ENCODE peak calls at places on chromosomes 6 and 20, in seven cellular contexts. E, T, O, A, H, Z and R are unnamed samples.

GRCh38 chr6:168293641-168294530 is 25.7 kb downstream of the DACT2 start:
- DNase-seq in E (no peak), T (no peak), O (no peak), A (no peak), H (no peak), Z (no peak), R (no peak)

GRCh38 chr20:41436679-41437078 is 70.1 kb upstream of the EMILIN3 start:
- DNase-seq in E (no peak), T (no peak), O (peak; percentile 94), A (no peak), H (peak; percentile 19), Z (no peak), R (no peak)

GRCh38 chr6:1346101-1346500 is 34.2 kb downstream of the FOXQ1 start:
- DNase-seq in E (no peak), T (no peak), O (peak; percentile 66), A (no peak), H (no peak), Z (no peak), R (no peak)

GRCh38 chr6:33412140-33413009 is 1.6 kb downstream of the PHF1 start:
- DNase-seq in E (no peak), T (no peak), O (no peak), A (no peak), H (no peak), Z (no peak), R (no peak)

GRCh38 chr20:15703171-15703911 is 869.9 kb downstream of the KIF16B start:
- DNase-seq in E (no peak), T (no peak), O (peak; percentile 22), A (no peak), H (peak; percentile 99), Z (peak; percentile 17), R (no peak)

GRCh38 chr20:24987873-24988835 is 4.4 kb downstream of the APMAP start:
- DNase-seq in E (no peak), T (no peak), O (no peak), A (no peak), H (no peak), Z (no peak), R (no peak)

GRCh38 chr6:136501514-136501913 is 48.7 kb downstream of the MAP7 start:
- DNase-seq in E (no peak), T (no peak), O (no peak), A (no peak), H (no peak), Z (no peak), R (no peak)

GRCh38 chr6:44642870-44643522 is 255.5 kb downstream of the CDC5L start:
- DNase-seq in E (no peak), T (no peak), O (peak; percentile 16), A (no peak), H (peak; percentile 88), Z (no peak), R (no peak)

GRCh38 chr6:148407372-148407771 is 64.7 kb downstream of the SASH1 start:
- DNase-seq in E (no peak), T (no peak), O (peak; percentile 91), A (no peak), H (peak; percentile 91), Z (peak; percentile 98), R (no peak)

GRCh38 chr6:157235600-157236039 is 87.7 kb downstream of the TMEM242 start:
- DNase-seq in E (no peak), T (no peak), O (peak; percentile 60), A (peak; percentile 46), H (no peak), Z (no peak), R (no peak)
- TF ChIP-seq CTCF in E (peak; percentile 15), T (peak; percentile 59), O (peak; percentile 76), A (peak; percentile 75), H (no peak), Z (peak; percentile 70), R (no peak)

GRCh38 chr20:38937000-38937399 is 10.8 kb downstream of the FAM83D start:
- DNase-seq in E (no peak), T (no peak), O (no peak), A (no peak), H (no peak), Z (no peak), R (no peak)

GRCh38 chr20:38935967-38936407 is 9.8 kb downstream of the FAM83D start:
- DNase-seq in E (no peak), T (no peak), O (peak; percentile 54), A (no peak), H (no peak), Z (no peak), R (no peak)

GRCh38 chr20:38934530-38934929 is 8.3 kb downstream of the FAM83D start:
- DNase-seq in E (no peak), T (no peak), O (no peak), A (no peak), H (no peak), Z (no peak), R (no peak)

GRCh38 chr20:38932457-38933120 is 6.4 kb downstream of the FAM83D start:
- DNase-seq in E (no peak), T (no peak), O (peak; percentile 72), A (no peak), H (no peak), Z (no peak), R (no peak)

GRCh38 chr20:38935285-38935684 is 9.1 kb downstream of the FAM83D start:
- DNase-seq in E (no peak), T (no peak), O (peak; percentile 26), A (no peak), H (peak; percentile 41), Z (no peak), R (no peak)
- TF ChIP-seq CTCF in E (no peak), T (no peak), O (peak; percentile 43), A (peak; percentile 26), H (peak; percentile 59), Z (peak; percentile 21), R (no peak)

GRCh38 chr6:161242779-161243693 is 30.8 kb downstream of the AGPAT4 start:
- DNase-seq in E (no peak), T (no peak), O (no peak), A (no peak), H (no peak), Z (no peak), R (no peak)
- TF ChIP-seq CTCF in E (no peak), T (no peak), O (no peak), A (no peak), H (no peak), Z (no peak), R (no peak)

DNA sequence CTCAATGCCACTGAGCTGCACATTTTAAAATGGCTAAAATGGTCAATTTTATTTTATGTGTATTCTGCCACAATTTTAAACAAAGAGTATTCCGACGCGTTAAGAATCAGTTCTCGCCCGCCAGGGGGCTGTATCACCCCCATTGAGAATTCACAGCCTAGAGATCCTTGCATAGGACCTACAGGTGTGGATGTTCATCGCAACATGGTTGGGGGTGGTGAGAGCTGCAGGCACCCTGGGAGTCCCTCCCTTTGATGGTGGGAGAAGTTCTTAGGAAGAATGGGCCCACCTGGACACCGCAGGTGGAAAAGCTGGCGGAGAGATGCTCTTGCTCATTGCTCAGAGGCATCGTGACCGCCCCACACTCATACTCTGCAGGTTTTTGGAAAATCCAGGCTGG is 63.5 kb downstream of the SLC2A10 start:
- DNase-seq in E (no peak), T (no peak), O (no peak), A (no peak), H (no peak), Z (no peak), R (no peak)
- TF ChIP-seq CTCF in E (no peak), T (no peak), O (peak; percentile 34), A (peak; percentile 50), H (peak; percentile 19), Z (no peak), R (no peak)

DNA sequence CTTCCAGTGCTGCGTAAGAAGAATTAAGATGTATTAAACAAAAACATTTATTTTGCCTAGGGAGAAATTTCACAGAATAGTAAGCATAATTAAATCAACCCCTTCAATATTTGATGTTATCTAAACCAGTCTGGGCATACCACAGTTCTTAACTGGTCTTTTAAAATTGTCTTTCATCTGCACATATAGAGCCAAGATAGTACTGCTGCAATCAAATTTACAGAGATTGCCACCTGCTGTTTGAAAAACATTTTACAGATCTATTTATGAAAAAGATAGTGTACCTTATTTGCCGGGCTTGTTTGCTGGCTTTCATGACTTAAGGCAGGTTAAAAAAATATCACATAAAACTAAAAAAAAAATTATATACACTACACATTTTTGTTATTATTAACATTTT is 323.2 kb downstream of the ADGRB3 start:
- DNase-seq in E (no peak), T (no peak), O (peak; percentile 32), A (no peak), H (peak; percentile 15), Z (no peak), R (no peak)
- TF ChIP-seq CTCF in E (no peak), T (no peak), O (peak; percentile 33), A (peak; percentile 52), H (peak; percentile 41), Z (no peak), R (peak; percentile 25)